ENCODE peak calls at places on chromosomes 16 and 17, in seven cellular contexts. V, J, Q, D, I, G and Z are unnamed samples.

GRCh38 chr17:62780273-62780672 is 27.8 kb downstream of the MARCHF10 start:
- DNase-seq in G (no peak), Q (no peak), V (no peak), J (no peak), D (no peak), I (no peak), Z (no peak)

GRCh38 chr16:58348986-58349385 is 43.3 kb upstream of the GINS3 start:
- DNase-seq in I (no peak), D (peak; percentile 92), J (no peak), G (no peak), Q (no peak), V (no peak), Z (no peak)

GRCh38 chr17:82170412-82170961 is 42.2 kb downstream of the CCDC57 start:
- DNase-seq in V (no peak), D (no peak), Q (no peak), G (no peak), J (no peak), I (no peak), Z (no peak)

GRCh38 chr16:57623251-57624043 is 5.0 kb upstream of the ADGRG1 start:
- DNase-seq in Q (no peak), V (no peak), G (no peak), D (no peak), J (no peak), I (no peak), Z (no peak)

GRCh38 chr17:12415031-12415430 is 250.7 kb upstream of the MYOCD start:
- DNase-seq in I (no peak), J (no peak), Q (peak; percentile 62), V (no peak), D (no peak), G (no peak), Z (peak; percentile 49)

GRCh38 chr17:37292429-37293139 is 83.2 kb upstream of the C17orf78 start:
- DNase-seq in I (no peak), D (no peak), Q (no peak), V (no peak), G (no peak), J (no peak), Z (no peak)

GRCh38 chr17:38562903-38563302 is 42.8 kb downstream of the SRCIN1 start:
- DNase-seq in D (no peak), J (no peak), V (no peak), G (no peak), Q (no peak), I (no peak), Z (no peak)

GRCh38 chr17:40364906-40365305 is 369 bp upstream of the GJD3 start:
- DNase-seq in V (no peak), J (no peak), D (no peak), Q (no peak), I (no peak), G (no peak), Z (no peak)

GRCh38 chr16:15682105-15682570 is 32.1 kb downstream of the NDE1 start:
- DNase-seq in Q (peak; percentile 40), V (peak; percentile 29), J (peak; percentile 65), G (peak; percentile 23), D (peak; percentile 31), I (peak; percentile 8), Z (no peak)

GRCh38 chr17:73278465-73279453 is 17.1 kb upstream of the CPSF4L start:
- DNase-seq in Q (peak; percentile 31), D (peak; percentile 94), V (no peak), J (no peak), I (no peak), G (no peak), Z (no peak)

GRCh38 chr17:3385869-3386816 is at the start of gene OR3A2:
- DNase-seq in G (peak; percentile 13), Q (no peak), V (no peak), J (peak; percentile 52), I (no peak), D (no peak), Z (no peak)

GRCh38 chr17:74924250-74924948 is at the start of gene OTOP2:
- DNase-seq in G (no peak), D (no peak), J (no peak), V (no peak), I (no peak), Q (no peak), Z (no peak)